ENCODE peak calls at places on chromosome 4, in six cellular contexts. S is HCT116, J is K562, G is HepG2, T is GM12878, E is H1. X is an unnamed sample. For H3K9me3, the result is how much of the 10 kb centered on the place peaks cover.

GRCh38 chr4:80811413-80811812 is 219.1 kb upstream of the BMP3 start:
- DNase-seq in S (no peak), J (no peak), G (no peak), T (no peak), E (no peak), X (no peak)

GRCh38 chr4:165826166-165826565 is 46.9 kb upstream of the TLL1 start:
- DNase-seq in S (no peak), J (no peak), G (no peak), T (no peak), E (no peak), X (no peak)

GRCh38 chr4:13921805-13922204 is 294.3 kb upstream of the BOD1L1 start:
- DNase-seq in S (no peak), J (no peak), G (peak), T (no peak), E (no peak), X (no peak)

GRCh38 chr4:152463562-152463961 is 72.3 kb downstream of the FBXW7 start:
- DNase-seq in S (no peak), J (no peak), G (no peak), T (no peak), E (no peak), X (no peak)

GRCh38 chr4:122776916-122777315 is 44.4 kb downstream of the BBS12 start:
- DNase-seq in S (no peak), J (no peak), G (no peak), T (no peak), E (no peak), X (no peak)

GRCh38 chr4:68375667-68376559 is 26.0 kb upstream of the YTHDC1 start:
- DNase-seq in S (peak), J (peak), G (peak), T (no peak), E (peak), X (no peak)

GRCh38 chr4:125191252-125191651 is 123.5 kb upstream of the FAT4 start:
- DNase-seq in S (no peak), J (no peak), G (no peak), T (no peak), E (no peak), X (no peak)

GRCh38 chr4:184596617-184597185 is 52.5 kb downstream of the CASP3 start:
- DNase-seq in S (no peak), J (peak), G (peak), T (no peak), E (no peak), X (no peak)

GRCh38 chr4:122960298-122960985 is 38.0 kb upstream of the NUDT6 start:
- DNase-seq in S (no peak), J (no peak), G (no peak), T (no peak), E (no peak), X (no peak)

GRCh38 chr4:20433101-20433705 is 181.5 kb downstream of the SLIT2 start:
- DNase-seq in S (no peak), J (no peak), G (no peak), T (no peak), E (no peak), X (no peak)

GRCh38 chr4:177442623-177443155 is 452 bp upstream of the AGA start:
- DNase-seq in S (no peak), J (peak), G (peak), T (peak), E (no peak), X (no peak)

GRCh38 chr4:21113496-21114213 is 413.4 kb downstream of the PACRGL start:
- DNase-seq in S (no peak), J (no peak), G (no peak), T (no peak), E (no peak), X (no peak)

GRCh38 chr4:13984996-13985780 is 357.7 kb upstream of the BOD1L1 start:
- DNase-seq in S (no peak), J (no peak), G (no peak), T (no peak), E (no peak), X (no peak)

GRCh38 chr4:175745340-175745739 is 66.7 kb downstream of the GPM6A start:
- DNase-seq in S (no peak), J (no peak), G (no peak), T (no peak), E (no peak), X (no peak)

GRCh38 chr4:2255501-2256155 is 6.3 kb downstream of the MXD4 start:
- DNase-seq in S (no peak), J (no peak), G (no peak), T (no peak), E (no peak), X (no peak)

GRCh38 chr4:96736352-96736889 is 896.5 kb downstream of the PDHA2 start:
- DNase-seq in S (peak), J (no peak), G (no peak), T (no peak), E (no peak), X (peak)

GRCh38 chr4:112127736-112128322 is 17.4 kb upstream of the FAM241A start:
- DNase-seq in S (no peak), J (no peak), G (no peak), T (no peak), E (no peak), X (no peak)

GRCh38 chr4:180449395-180449956 is 1793.7 kb upstream of the TENM3 start:
- DNase-seq in S (peak), J (no peak), G (peak), T (no peak), E (no peak), X (peak)

GRCh38 chr4:66331761-66332160 is 661.5 kb upstream of the EPHA5 start:
- DNase-seq in S (no peak), J (no peak), G (no peak), T (no peak), E (no peak), X (no peak)

GRCh38 chr4:89110541-89110985 is 770 bp upstream of the TIGD2 start:
- DNase-seq in S (no peak), J (peak), G (no peak), T (no peak), E (peak), X (no peak)

GRCh38 chr4:94461506-94461905 is 9.8 kb downstream of the PDLIM5 start:
- DNase-seq in S (no peak), J (no peak), G (no peak), T (no peak), E (no peak), X (no peak)

GRCh38 chr4:24495388-24495787 is 89.0 kb downstream of the DHX15 start:
- DNase-seq in S (no peak), J (no peak), G (no peak), T (no peak), E (no peak), X (no peak)

GRCh38 chr4:5191831-5192230 is 140.6 kb downstream of the STK32B start:
- DNase-seq in S (no peak), J (no peak), G (no peak), T (no peak), E (no peak), X (no peak)

GRCh38 chr4:182916483-182917181 is 554 bp downstream of the DCTD start:
- DNase-seq in S (no peak), J (peak), G (no peak), T (no peak), E (peak), X (no peak)

DNA sequence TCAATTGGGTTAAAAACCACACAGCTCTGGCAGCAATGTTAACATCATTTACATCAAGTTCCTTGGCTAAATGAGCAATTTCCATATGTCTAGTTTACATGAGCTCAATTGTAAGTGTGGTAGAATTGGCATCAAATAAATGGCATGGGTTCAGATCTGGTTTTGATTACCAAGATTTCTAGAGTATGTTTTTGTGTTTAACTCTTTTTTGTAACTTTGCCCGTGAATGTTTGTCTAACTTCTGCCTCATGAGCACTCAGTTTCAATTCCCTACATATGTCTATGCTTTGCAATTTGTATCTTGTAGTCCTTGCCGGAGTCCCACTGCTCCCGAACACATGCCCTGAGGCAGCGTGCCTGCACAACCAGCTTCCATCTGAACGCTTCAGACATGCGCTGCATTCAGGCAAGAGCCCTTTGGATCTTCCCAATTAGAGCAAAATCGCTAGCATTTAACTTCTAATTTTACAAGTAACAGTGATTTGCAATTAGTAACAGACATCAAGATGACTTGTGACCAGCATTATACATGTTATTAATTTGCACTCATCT is 644.4 kb downstream of the TRIML1 start:
- DNase-seq in S (no peak), J (no peak), G (no peak), T (no peak), E (no peak), X (no peak)
- TF ChIP-seq ZNF274 in S (no peak), J (no peak), G (no peak), T (no peak), E (no peak), X (no peak)

DNA sequence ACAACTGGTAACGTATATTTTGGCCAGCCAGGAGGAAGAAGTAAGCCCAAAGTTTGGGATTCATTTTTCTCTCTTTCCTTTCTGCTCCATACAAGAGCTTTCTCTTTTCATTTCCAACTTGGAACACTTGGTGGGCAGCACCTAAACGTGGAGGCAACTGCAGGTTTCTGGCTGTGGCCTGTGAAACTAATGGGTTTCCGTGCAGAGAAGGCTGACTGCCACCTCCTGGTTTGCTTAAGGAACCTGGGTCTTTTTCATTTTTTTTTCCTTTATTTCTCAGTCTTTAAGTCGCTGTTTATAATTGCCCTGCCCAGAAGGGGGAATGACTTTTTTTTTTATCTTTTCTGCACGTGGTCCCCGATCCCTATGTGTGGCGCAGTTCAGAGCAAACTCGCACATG is 15.4 kb downstream of the ZNF718 start:
- DNase-seq in S (no peak), J (no peak), G (no peak), T (no peak), E (no peak), X (no peak)
- H3K9me3 ChIP-seq in S (under half), J (under half), G (half or more), T (half or more), E (under half), X (under half)

GRCh38 chr4:77190053-77190452 is 33.0 kb downstream of the CCNG2 start:
- DNase-seq in S (no peak), J (no peak), G (no peak), T (no peak), E (no peak), X (no peak)
- TF ChIP-seq ZNF274 in S (no peak), J (no peak), G (no peak), T (no peak), E (no peak), X (no peak)

GRCh38 chr4:205097-205756 is 80.9 kb downstream of the ZNF718 start:
- DNase-seq in S (no peak), J (no peak), G (no peak), T (no peak), E (no peak), X (no peak)

GRCh38 chr4:206054-206453 is 81.8 kb downstream of the ZNF718 start:
- DNase-seq in S (no peak), J (no peak), G (no peak), T (no peak), E (no peak), X (no peak)

GRCh38 chr4:200936-201335 is 76.6 kb downstream of the ZNF718 start:
- DNase-seq in S (no peak), J (no peak), G (no peak), T (no peak), E (no peak), X (no peak)
- H3K9me3 ChIP-seq in S (under half), J (under half), G (half or more), T (under half), E (under half), X (under half)

GRCh38 chr4:136687118-136687517 is 845.2 kb downstream of the PCDH18 start:
- DNase-seq in S (no peak), J (peak), G (peak), T (no peak), E (peak), X (no peak)
- TF ChIP-seq ZNF274 in S (no peak), J (no peak), G (no peak), T (no peak), E (no peak), X (no peak)